ENCODE peak calls at places on chromosomes 2 and 18, in seven cellular contexts. K is transverse colon; A is body of pancreas; V is CD8-positive, alpha-beta T cell; C is AG04450; N is dorsolateral prefrontal cortex; T is lower lobe of right lung. U is an unnamed sample.

GRCh38 chr18:7803956-7804469 is 236.9 kb downstream of the PTPRM start:
- DNase-seq in K (no peak), A (no peak), V (no peak), C (no peak), N (no peak), T (no peak), U (no peak)

GRCh38 chr2:238103465-238104070 is 3.4 kb downstream of the ESPNL start:
- DNase-seq in K (peak), A (no peak), V (no peak), C (no peak), N (no peak), T (no peak), U (no peak)

GRCh38 chr2:156322103-156322671 is 10.3 kb downstream of the NR4A2 start:
- DNase-seq in K (no peak), A (peak), V (no peak), C (no peak), N (no peak), T (no peak), U (no peak)

GRCh38 chr18:46447323-46447722 is 209.7 kb downstream of the LOXHD1 start:
- DNase-seq in K (no peak), A (no peak), V (no peak), C (no peak), N (no peak), T (no peak), U (no peak)

GRCh38 chr2:134253804-134254203 is at the start of gene MGAT5:
- DNase-seq in K (peak), A (peak), V (no peak), C (no peak), N (no peak), T (no peak), U (no peak)

GRCh38 chr2:191740016-191740419 is 62.1 kb downstream of the NABP1 start:
- DNase-seq in K (no peak), A (no peak), V (peak), C (no peak), N (no peak), T (no peak), U (no peak)

GRCh38 chr2:10557506-10558265 is 109.6 kb upstream of the ODC1 start:
- DNase-seq in K (no peak), A (no peak), V (no peak), C (no peak), N (no peak), T (no peak), U (no peak)

GRCh38 chr2:206958236-206958635 is 18.9 kb downstream of the CPO start:
- DNase-seq in K (no peak), A (no peak), V (no peak), C (no peak), N (no peak), T (no peak), U (no peak)

GRCh38 chr18:9333441-9334350 is 877 bp upstream of the TWSG1 start:
- DNase-seq in K (peak), A (no peak), V (no peak), C (no peak), N (peak), T (peak), U (no peak)

GRCh38 chr2:97926936-97927335 is 68.8 kb downstream of the TMEM131 start:
- DNase-seq in K (no peak), A (no peak), V (no peak), C (no peak), N (no peak), T (no peak), U (no peak)

GRCh38 chr2:95058466-95058988 is 33.0 kb downstream of the MAL start:
- DNase-seq in K (no peak), A (no peak), V (no peak), C (no peak), N (peak), T (no peak), U (peak)

GRCh38 chr2:208278549-208278948 is 12.5 kb downstream of the PIKFYVE start:
- DNase-seq in K (no peak), A (no peak), V (no peak), C (no peak), N (no peak), T (no peak), U (no peak)

GRCh38 chr2:141911485-141912066 is 219.2 kb downstream of the LRP1B start:
- DNase-seq in K (no peak), A (peak), V (no peak), C (no peak), N (no peak), T (no peak), U (peak)

GRCh38 chr18:66495844-66496243 is 108.0 kb downstream of the CDH19 start:
- DNase-seq in K (peak), A (peak), V (no peak), C (no peak), N (peak), T (peak), U (peak)

GRCh38 chr2:137168564-137168963 is 403.2 kb downstream of the THSD7B start:
- DNase-seq in K (no peak), A (no peak), V (no peak), C (no peak), N (no peak), T (no peak), U (no peak)

GRCh38 chr2:226953826-226954225 is 118.0 kb downstream of the RHBDD1 start:
- DNase-seq in K (no peak), A (no peak), V (no peak), C (no peak), N (no peak), T (no peak), U (no peak)

GRCh38 chr2:16411788-16412187 is 253.8 kb downstream of the CYRIA start:
- DNase-seq in K (no peak), A (no peak), V (no peak), C (no peak), N (no peak), T (no peak), U (no peak)

GRCh38 chr2:164792316-164793127 is 49.1 kb downstream of the COBLL1 start:
- DNase-seq in K (no peak), A (no peak), V (no peak), C (no peak), N (no peak), T (no peak), U (no peak)

GRCh38 chr2:222903234-222904220 is 42.7 kb downstream of the ACSL3 start:
- DNase-seq in K (peak), A (peak), V (no peak), C (no peak), N (no peak), T (no peak), U (peak)

GRCh38 chr18:34991561-34991960 is 49.7 kb upstream of the MAPRE2 start:
- DNase-seq in K (no peak), A (no peak), V (no peak), C (no peak), N (no peak), T (no peak), U (no peak)

GRCh38 chr2:21282515-21282898 is 158.7 kb downstream of the TDRD15 start:
- DNase-seq in K (no peak), A (no peak), V (no peak), C (no peak), N (no peak), T (no peak), U (no peak)

GRCh38 chr2:214604861-214605260 is 194.0 kb downstream of the VWC2L start:
- DNase-seq in K (no peak), A (no peak), V (no peak), C (peak), N (no peak), T (no peak), U (no peak)

GRCh38 chr2:241493092-241493491 is 15.3 kb downstream of the STK25 start:
- DNase-seq in K (no peak), A (no peak), V (no peak), C (no peak), N (no peak), T (no peak), U (no peak)

DNA sequence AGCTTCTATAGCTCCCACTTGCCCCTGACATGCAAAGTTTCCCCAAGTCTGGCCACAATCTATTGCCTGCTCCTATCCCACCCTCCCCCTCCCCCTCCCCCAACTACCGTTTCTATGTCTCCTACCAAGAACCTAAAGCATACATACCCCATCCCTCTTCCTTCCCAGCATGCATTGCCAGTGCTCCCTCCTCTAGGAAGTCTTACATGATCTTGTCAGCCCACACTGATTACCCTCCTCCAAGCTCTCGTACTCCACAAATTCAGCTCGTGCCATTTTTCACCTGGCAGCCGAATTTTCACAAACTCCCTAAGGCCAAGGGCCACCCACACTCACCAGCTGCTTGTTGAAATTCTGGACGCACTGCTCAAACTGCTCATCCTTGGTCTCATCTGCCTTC is 30.7 kb downstream of the BIN1 start:
- DNase-seq in K (no peak), A (no peak), V (no peak), C (no peak), N (no peak), T (no peak), U (no peak)
- H3K27ac ChIP-seq in K (no peak), A (no peak), V (peak), C (no peak), N (peak), T (no peak), U (no peak)

GRCh38 chr2:197804049-197804757 is at the start of gene PLCL1:
- DNase-seq in K (peak), A (peak), V (peak), C (peak), N (peak), T (peak), U (peak)
- TF ChIP-seq CTCF in K (no peak), A (peak), V (no peak), C (no peak), N (peak), T (no peak), U (no peak)

GRCh38 chr2:32168513-32168912 is 2.8 kb downstream of the SLC30A6 start:
- DNase-seq in K (no peak), A (no peak), V (no peak), C (no peak), N (no peak), T (no peak), U (no peak)
- H3K27ac ChIP-seq in K (no peak), A (no peak), V (no peak), C (no peak), N (no peak), T (no peak), U (no peak)

GRCh38 chr2:219279151-219279915 is at the start of gene DNAJB2:
- DNase-seq in K (peak), A (peak), V (peak), C (peak), N (peak), T (peak), U (peak)
- TF ChIP-seq CTCF in K (no peak), A (peak), V (no peak), C (peak), N (no peak), T (no peak), U (no peak)

GRCh38 chr2:25341031-25341727 is 546 bp downstream of the DNMT3A start:
- DNase-seq in K (peak), A (peak), V (no peak), C (no peak), N (no peak), T (peak), U (peak)

GRCh38 chr2:25339121-25339738 is 2.5 kb downstream of the DNMT3A start:
- DNase-seq in K (no peak), A (no peak), V (no peak), C (no peak), N (no peak), T (no peak), U (no peak)

GRCh38 chr2:25340340-25340886 is 1.3 kb downstream of the DNMT3A start:
- DNase-seq in K (peak), A (peak), V (no peak), C (no peak), N (no peak), T (peak), U (peak)

GRCh38 chr2:25338401-25338800 is 3.3 kb downstream of the DNMT3A start:
- DNase-seq in K (no peak), A (no peak), V (no peak), C (no peak), N (no peak), T (no peak), U (no peak)

GRCh38 chr2:25339791-25340339 is 1.9 kb downstream of the DNMT3A start:
- DNase-seq in K (peak), A (peak), V (no peak), C (no peak), N (peak), T (no peak), U (peak)
- H3K27ac ChIP-seq in K (peak), A (peak), V (no peak), C (no peak), N (peak), T (peak), U (peak)

DNA sequence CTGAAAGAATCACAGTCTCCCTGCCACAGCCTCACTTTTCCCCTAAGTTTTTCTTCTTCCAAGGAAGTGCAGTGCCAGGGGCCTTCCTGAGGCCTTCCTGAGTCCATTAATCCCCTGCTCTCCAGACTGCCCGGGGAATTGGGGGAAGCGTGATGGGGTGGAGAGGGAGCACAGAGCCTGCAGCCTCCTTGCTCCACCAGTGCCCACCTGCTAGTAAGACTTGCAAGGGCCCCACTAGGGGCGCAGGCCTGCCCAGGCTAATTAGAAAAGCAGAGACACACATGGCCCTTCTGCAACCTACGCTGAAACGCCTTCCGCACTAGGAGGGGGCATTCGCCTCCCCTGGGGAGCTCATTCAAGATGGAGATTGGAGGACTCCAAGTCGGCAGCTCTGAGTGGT is 110.6 kb downstream of the MRO start:
- DNase-seq in K (no peak), A (no peak), V (no peak), C (no peak), N (no peak), T (no peak), U (no peak)
- TF ChIP-seq CTCF in K (no peak), A (no peak), V (no peak), C (no peak), N (no peak), T (no peak), U (no peak)

U was measured in hepatocyte.